ENCODE peak calls at places on chromosome 1, in eight cellular contexts. One of them, this sample, is unnamed.

GRCh38 chr1:234597894-234598293 is 12.1 kb downstream of the IRF2BP2 start:
- DNase-seq in pulmonary artery endothelial cell: no peak
- DNase-seq in central memory CD4-positive, alpha-beta T cell: no peak
- DNase-seq in retinal pigment epithelial cell: no peak
- DNase-seq in activated CD8-positive, alpha-beta memory T cell treated with anti-CD3 and anti-CD28 coated beads, Interleukin-2, amount 10 ng/mL, durations not matched to agents 7 days and 5 days: peak
- DNase-seq in iris pigment epithelial cell: peak
- DNase-seq in LHCN-M2: peak
- DNase-seq in GM04503: no peak
- DNase-seq in this sample: peak

GRCh38 chr1:15410884-15411245 is 1.2 kb downstream of the EFHD2 start:
- DNase-seq in retinal pigment epithelial cell: no peak
- DNase-seq in LHCN-M2: no peak
- DNase-seq in GM04503: no peak
- DNase-seq in pulmonary artery endothelial cell: no peak
- DNase-seq in central memory CD4-positive, alpha-beta T cell: no peak
- DNase-seq in iris pigment epithelial cell: no peak
- DNase-seq in activated CD8-positive, alpha-beta memory T cell treated with anti-CD3 and anti-CD28 coated beads, Interleukin-2, amount 10 ng/mL, durations not matched to agents 7 days and 5 days: peak
- DNase-seq in this sample: peak

GRCh38 chr1:246497331-246497915 is 9.7 kb downstream of the SMYD3 start:
- DNase-seq in iris pigment epithelial cell: peak
- DNase-seq in central memory CD4-positive, alpha-beta T cell: peak
- DNase-seq in retinal pigment epithelial cell: peak
- DNase-seq in activated CD8-positive, alpha-beta memory T cell treated with anti-CD3 and anti-CD28 coated beads, Interleukin-2, amount 10 ng/mL, durations not matched to agents 7 days and 5 days: no peak
- DNase-seq in LHCN-M2: peak
- DNase-seq in GM04503: no peak
- DNase-seq in pulmonary artery endothelial cell: peak
- DNase-seq in this sample: peak

GRCh38 chr1:43074244-43074643 is 97.8 kb downstream of the EBNA1BP2 start:
- DNase-seq in pulmonary artery endothelial cell: no peak
- DNase-seq in GM04503: no peak
- DNase-seq in activated CD8-positive, alpha-beta memory T cell treated with anti-CD3 and anti-CD28 coated beads, Interleukin-2, amount 10 ng/mL, durations not matched to agents 7 days and 5 days: no peak
- DNase-seq in iris pigment epithelial cell: no peak
- DNase-seq in retinal pigment epithelial cell: no peak
- DNase-seq in central memory CD4-positive, alpha-beta T cell: no peak
- DNase-seq in LHCN-M2: no peak
- DNase-seq in this sample: peak

GRCh38 chr1:167770127-167770526 is 48.3 kb downstream of the MPZL1 start:
- DNase-seq in GM04503: no peak
- DNase-seq in pulmonary artery endothelial cell: no peak
- DNase-seq in iris pigment epithelial cell: no peak
- DNase-seq in LHCN-M2: no peak
- DNase-seq in activated CD8-positive, alpha-beta memory T cell treated with anti-CD3 and anti-CD28 coated beads, Interleukin-2, amount 10 ng/mL, durations not matched to agents 7 days and 5 days: no peak
- DNase-seq in retinal pigment epithelial cell: no peak
- DNase-seq in central memory CD4-positive, alpha-beta T cell: no peak
- DNase-seq in this sample: peak

GRCh38 chr1:181483561-181484291 is 409 bp downstream of the CACNA1E start:
- DNase-seq in iris pigment epithelial cell: no peak
- DNase-seq in LHCN-M2: no peak
- DNase-seq in activated CD8-positive, alpha-beta memory T cell treated with anti-CD3 and anti-CD28 coated beads, Interleukin-2, amount 10 ng/mL, durations not matched to agents 7 days and 5 days: no peak
- DNase-seq in central memory CD4-positive, alpha-beta T cell: no peak
- DNase-seq in GM04503: no peak
- DNase-seq in pulmonary artery endothelial cell: no peak
- DNase-seq in retinal pigment epithelial cell: no peak
- DNase-seq in this sample: peak

GRCh38 chr1:14924455-14925325 is 228.9 kb upstream of the TMEM51 start:
- DNase-seq in retinal pigment epithelial cell: no peak
- DNase-seq in central memory CD4-positive, alpha-beta T cell: no peak
- DNase-seq in LHCN-M2: peak
- DNase-seq in GM04503: no peak
- DNase-seq in pulmonary artery endothelial cell: no peak
- DNase-seq in iris pigment epithelial cell: peak
- DNase-seq in activated CD8-positive, alpha-beta memory T cell treated with anti-CD3 and anti-CD28 coated beads, Interleukin-2, amount 10 ng/mL, durations not matched to agents 7 days and 5 days: no peak
- DNase-seq in this sample: peak

GRCh38 chr1:200194477-200194876 is 167.0 kb downstream of the NR5A2 start:
- DNase-seq in LHCN-M2: no peak
- DNase-seq in retinal pigment epithelial cell: no peak
- DNase-seq in pulmonary artery endothelial cell: no peak
- DNase-seq in central memory CD4-positive, alpha-beta T cell: no peak
- DNase-seq in activated CD8-positive, alpha-beta memory T cell treated with anti-CD3 and anti-CD28 coated beads, Interleukin-2, amount 10 ng/mL, durations not matched to agents 7 days and 5 days: no peak
- DNase-seq in iris pigment epithelial cell: no peak
- DNase-seq in GM04503: no peak
- DNase-seq in this sample: no peak

GRCh38 chr1:67431869-67432578 is 1.8 kb upstream of the SERBP1 start:
- DNase-seq in retinal pigment epithelial cell: no peak
- DNase-seq in iris pigment epithelial cell: no peak
- DNase-seq in central memory CD4-positive, alpha-beta T cell: no peak
- DNase-seq in GM04503: no peak
- DNase-seq in pulmonary artery endothelial cell: no peak
- DNase-seq in LHCN-M2: no peak
- DNase-seq in activated CD8-positive, alpha-beta memory T cell treated with anti-CD3 and anti-CD28 coated beads, Interleukin-2, amount 10 ng/mL, durations not matched to agents 7 days and 5 days: no peak
- DNase-seq in this sample: peak

This sample was measured in H7.